ENCODE peak calls at places on chromosomes 3 and 15, in four cellular contexts. R is neural progenitor cell, S is SK-N-SH, E is OCI-LY7. N is an unnamed sample. For H3K4me1, the result is how much of the 10 kb centered on the place peaks cover.

GRCh38 chr15:27495963-27496459 is 525.0 kb downstream of the GABRG3 start:
- DNase-seq in R (no peak), S (no peak), E (no peak), N (no peak)

GRCh38 chr3:160870327-160870726 is 114.3 kb downstream of the PPM1L start:
- DNase-seq in R (peak), S (no peak), E (no peak), N (no peak)

GRCh38 chr15:85458764-85459163 is 78.4 kb downstream of the AKAP13 start:
- DNase-seq in R (no peak), S (no peak), E (no peak), N (no peak)

GRCh38 chr3:77718326-77718725 is 678.4 kb downstream of the ROBO2 start:
- DNase-seq in R (no peak), S (no peak), E (no peak), N (no peak)

GRCh38 chr3:29512620-29513019 is 231.7 kb downstream of the RBMS3 start:
- DNase-seq in R (no peak), S (no peak), E (no peak), N (no peak)

GRCh38 chr3:101979033-101979432 is 129.7 kb downstream of the NFKBIZ start:
- DNase-seq in R (no peak), S (no peak), E (peak), N (no peak)

GRCh38 chr3:138381413-138381901 is 33.1 kb downstream of the MRAS start:
- DNase-seq in R (no peak), S (no peak), E (no peak), N (no peak)

GRCh38 chr3:89697321-89697916 is 590.0 kb downstream of the EPHA3 start:
- DNase-seq in R (no peak), S (no peak), E (no peak), N (peak)

GRCh38 chr3:76353683-76354082 is 568.3 kb upstream of the ZNF717 start:
- DNase-seq in R (no peak), S (no peak), E (no peak), N (no peak)

GRCh38 chr3:185606191-185606590 is 20.1 kb downstream of the SENP2 start:
- DNase-seq in R (no peak), S (no peak), E (no peak), N (no peak)

GRCh38 chr15:35953424-35953823 is 407.5 kb upstream of the DPH6 start:
- DNase-seq in R (no peak), S (no peak), E (no peak), N (no peak)

GRCh38 chr3:10026084-10026890 is at the start of gene FANCD2:
- DNase-seq in R (peak), S (peak), E (peak), N (peak)

GRCh38 chr3:18124501-18124900 is 300.6 kb downstream of the SATB1 start:
- DNase-seq in R (no peak), S (no peak), E (no peak), N (no peak)
- TF ChIP-seq EZH2phosphoT487 in R (no peak), S (no peak), E (no peak), N (no peak)

DNA sequence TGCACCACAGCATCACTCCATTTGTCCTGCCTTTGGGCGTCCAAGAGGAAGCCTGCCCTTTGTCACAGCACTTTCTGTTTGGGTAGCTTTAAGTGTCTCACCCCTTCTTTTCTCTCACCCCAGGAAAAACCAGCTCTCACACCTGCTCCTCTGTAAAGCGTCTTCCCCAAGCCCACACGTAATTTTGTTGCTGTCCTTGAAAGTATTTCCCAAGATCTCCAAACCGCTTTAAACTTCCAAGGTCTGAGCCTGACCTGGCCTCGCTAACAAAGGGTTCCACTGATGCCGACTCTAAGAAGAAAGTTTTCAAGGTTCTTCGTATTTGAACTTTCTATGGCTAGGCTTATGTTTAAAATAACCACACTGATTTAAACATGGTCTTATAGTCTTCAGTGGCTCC is 5.3 kb downstream of the ABHD2 start:
- DNase-seq in R (no peak), S (no peak), E (no peak), N (no peak)
- H3K4me3 ChIP-seq in R (no peak), S (no peak), E (no peak), N (no peak)

GRCh38 chr3:129018751-129019150 is 17.6 kb downstream of the EFCC1 start:
- DNase-seq in R (no peak), S (no peak), E (no peak), N (no peak)
- H3K4me1 ChIP-seq in R (under half), S (under half), E (under half), N (under half)

GRCh38 chr3:167736264-167736787 is 805 bp downstream of the SERPINI1 start:
- DNase-seq in R (no peak), S (peak), E (no peak), N (no peak)

GRCh38 chr3:167732313-167733065 is 2.2 kb downstream of the PDCD10 start:
- DNase-seq in R (no peak), S (no peak), E (no peak), N (no peak)

GRCh38 chr3:167735233-167736107 is at the start of gene SERPINI1:
- DNase-seq in R (peak), S (peak), E (peak), N (peak)

GRCh38 chr3:167734498-167735232 is at the start of gene PDCD10:
- DNase-seq in R (peak), S (peak), E (peak), N (peak)

DNA sequence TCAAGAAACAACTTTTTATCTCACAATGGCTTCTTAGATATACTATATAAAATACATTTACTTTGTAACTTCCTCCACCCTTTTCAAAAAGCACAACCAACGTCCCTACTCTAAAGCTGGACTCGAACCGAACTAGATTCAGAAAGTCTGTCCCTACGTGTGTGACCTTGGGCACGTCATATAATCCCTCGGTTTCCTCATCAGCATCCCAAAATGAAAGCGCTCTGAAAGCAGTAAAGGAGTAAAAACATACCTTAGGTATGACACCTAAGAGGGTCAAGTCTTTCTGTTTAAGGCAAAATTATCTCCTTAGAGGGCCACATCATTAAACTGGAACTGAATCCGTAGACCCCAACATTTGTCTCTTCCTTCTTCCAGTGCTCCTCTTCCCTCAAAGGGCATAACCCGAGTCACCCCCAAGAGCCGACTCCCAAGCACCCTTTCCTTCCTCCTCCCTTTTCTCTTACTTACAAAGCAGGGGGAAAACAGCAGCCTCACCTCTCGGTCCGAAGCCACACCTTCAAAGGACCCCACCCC is 663 bp downstream of the PDCD10 start:
- DNase-seq in R (peak), S (no peak), E (peak), N (peak)
- TF ChIP-seq EZH2phosphoT487 in R (no peak), S (no peak), E (no peak), N (no peak)

DNA sequence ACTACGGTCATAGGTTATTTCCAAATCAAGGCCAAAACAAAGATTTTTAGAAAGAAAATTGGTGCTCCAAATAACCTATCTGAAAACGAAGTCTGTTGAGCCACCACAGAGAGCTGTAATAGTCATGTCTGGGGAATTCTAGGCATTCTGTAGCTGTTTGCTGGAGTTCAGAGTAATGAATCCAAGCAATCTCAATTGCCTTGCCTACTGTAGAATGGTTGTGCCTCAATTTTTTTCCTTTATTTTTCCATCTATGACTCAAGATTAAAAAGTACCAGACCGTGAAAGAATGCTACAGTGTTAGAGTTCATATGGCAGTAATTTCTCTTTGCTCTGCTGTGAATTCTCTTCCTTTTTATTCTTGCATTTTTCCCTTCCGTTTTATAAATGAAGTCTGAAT is 1007.2 kb upstream of the ALCAM start:
- DNase-seq in R (no peak), S (no peak), E (no peak), N (peak)
- H3K4me3 ChIP-seq in R (no peak), S (peak), E (no peak), N (no peak)

N was measured in hepatocyte.